ENCODE peak calls at places on chromosomes 13 and 19, in six cellular contexts. A, P, N, J, M and Z are unnamed samples.

GRCh38 chr13:110716235-110716505 is 2.7 kb downstream of the ING1 start:
- DNase-seq in J (peak; percentile 58), M (peak; percentile 57), A (peak; percentile 57), N (no peak), P (peak; percentile 10), Z (no peak)

GRCh38 chr19:15137777-15138176 is 30.6 kb downstream of the SYDE1 start:
- DNase-seq in J (no peak), N (no peak), P (peak; percentile 19), A (no peak), M (no peak), Z (no peak)

GRCh38 chr13:27583645-27584044 is 36.7 kb downstream of the LNX2 start:
- DNase-seq in A (no peak), J (no peak), M (no peak), N (no peak), P (peak; percentile 39), Z (no peak)

GRCh38 chr19:10797541-10798256 is 38.3 kb downstream of the TMED1 start:
- DNase-seq in A (no peak), P (no peak), J (no peak), M (no peak), N (peak; percentile 71), Z (no peak)

GRCh38 chr13:36461472-36461871 is 29.2 kb downstream of the CCNA1 start:
- DNase-seq in N (no peak), J (no peak), P (no peak), M (no peak), A (no peak), Z (no peak)

GRCh38 chr13:52786747-52787146 is 47.1 kb upstream of the CNMD start:
- DNase-seq in J (no peak), A (no peak), N (no peak), P (no peak), M (no peak), Z (no peak)

GRCh38 chr19:38564981-38565685 is 52.6 kb downstream of the MAP4K1 start:
- DNase-seq in A (peak; percentile 41), J (no peak), M (no peak), N (no peak), P (peak; percentile 6), Z (peak; percentile 30)

GRCh38 chr19:38852231-38853044 is 2.7 kb upstream of the HNRNPL start:
- DNase-seq in N (peak; percentile 39), M (peak; percentile 70), A (peak; percentile 60), P (peak; percentile 69), J (peak; percentile 62), Z (no peak)

GRCh38 chr19:34676697-34677385 is at the start of gene SCGB2B2:
- DNase-seq in J (no peak), A (no peak), M (peak; percentile 54), P (no peak), N (peak; percentile 44), Z (peak; percentile 64)

GRCh38 chr13:18992791-18993190 is 188.8 kb downstream of the TUBA3C start:
- DNase-seq in P (no peak), A (no peak), M (no peak), N (no peak), J (peak; percentile 89), Z (no peak)

GRCh38 chr13:58597552-58597951 is 966.0 kb downstream of the PCDH17 start:
- DNase-seq in J (no peak), N (no peak), A (no peak), P (no peak), M (no peak), Z (no peak)

GRCh38 chr19:6373813-6374108 is 1.2 kb downstream of the ALKBH7 start:
- DNase-seq in N (no peak), J (no peak), A (no peak), P (no peak), M (no peak), Z (no peak)

GRCh38 chr13:113879506-113880360 is 15.9 kb upstream of the GAS6 start:
- DNase-seq in M (no peak), N (no peak), J (no peak), A (no peak), P (no peak), Z (no peak)

GRCh38 chr19:3645067-3645396 is 18.4 kb upstream of the CACTIN start:
- DNase-seq in M (no peak), N (no peak), P (no peak), J (no peak), A (no peak), Z (no peak)

GRCh38 chr19:45809643-45810159 is 5.4 kb downstream of the RSPH6A start:
- DNase-seq in J (no peak), N (no peak), A (no peak), P (peak; percentile 81), M (no peak), Z (no peak)

GRCh38 chr13:68523838-68524424 is 1293.8 kb upstream of the PCDH9 start:
- DNase-seq in A (no peak), N (no peak), M (no peak), J (no peak), P (no peak), Z (no peak)

GRCh38 chr13:111658150-111659100 is 338.0 kb downstream of the TEX29 start:
- DNase-seq in N (no peak), A (peak; percentile 93), P (no peak), M (no peak), J (no peak), Z (no peak)

GRCh38 chr13:48892311-48892710 is 83.4 kb upstream of the FNDC3A start:
- DNase-seq in M (no peak), A (no peak), N (no peak), P (peak; percentile 91), J (no peak), Z (no peak)

GRCh38 chr19:55113570-55114039 is 3.8 kb downstream of the PPP1R12C start:
- DNase-seq in A (peak; percentile 82), J (peak; percentile 90), N (no peak), M (peak; percentile 87), P (peak; percentile 83), Z (no peak)

GRCh38 chr19:55114566-55115145 is 2.8 kb downstream of the PPP1R12C start:
- DNase-seq in A (no peak), P (no peak), N (no peak), J (no peak), M (no peak), Z (no peak)

GRCh38 chr19:55112246-55112780 is 5.1 kb downstream of the PPP1R12C start:
- DNase-seq in N (no peak), J (no peak), M (no peak), A (no peak), P (no peak), Z (no peak)

GRCh38 chr19:55111238-55111831 is 6.1 kb downstream of the PPP1R12C start:
- DNase-seq in A (no peak), J (no peak), N (no peak), P (no peak), M (no peak), Z (no peak)

DNA sequence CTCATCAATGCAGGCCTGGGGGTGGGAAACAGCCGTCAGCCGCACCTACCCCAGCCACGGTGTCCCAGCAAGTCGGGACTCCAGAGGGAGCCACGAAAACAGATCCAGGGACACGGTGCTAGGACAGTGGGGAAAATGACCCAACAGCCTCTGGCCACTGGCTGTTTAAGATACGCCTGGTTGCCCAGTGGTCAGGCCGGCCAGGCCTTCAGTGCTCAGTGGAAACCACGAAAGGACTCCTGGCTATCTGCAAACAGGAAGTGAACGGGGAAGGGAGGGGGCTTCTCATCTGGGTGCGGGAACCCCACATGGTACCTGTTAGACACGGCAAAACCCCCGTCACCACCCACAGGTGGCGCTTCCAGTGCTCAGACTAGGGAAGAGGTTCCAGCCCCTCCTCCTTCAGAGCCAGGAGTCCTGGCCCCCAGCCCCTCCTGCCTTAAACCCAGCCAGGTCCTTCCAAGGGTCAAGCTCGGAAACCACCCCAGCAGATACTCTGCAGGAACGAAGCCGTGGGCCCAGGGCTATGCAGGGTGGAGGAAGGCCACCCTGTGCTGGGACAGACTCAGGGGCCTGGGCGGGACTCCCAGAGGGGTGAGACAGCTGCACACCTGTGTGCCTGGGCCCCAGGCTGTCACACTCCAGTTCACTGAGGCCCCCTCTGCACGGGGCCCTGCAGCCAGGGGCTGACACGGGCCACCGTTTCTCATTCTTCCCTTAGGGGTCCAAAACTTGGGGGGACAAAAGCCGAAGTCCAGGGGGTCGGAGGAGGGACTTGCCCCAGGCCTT is 4.5 kb downstream of the PPP1R12C start:
- DNase-seq in J (no peak), A (no peak), M (no peak), P (no peak), N (no peak), Z (no peak)
- H3K4me3 ChIP-seq in J (no peak overlapping the region), A (no peak overlapping the region), M (no peak overlapping the region), P (peak overlapping the region; percentile 28), N (no peak overlapping the region), Z (no peak overlapping the region)

GRCh38 chr19:56838680-56838929 is 1.9 kb downstream of the PEG3 start:
- DNase-seq in J (no peak), P (no peak), M (no peak), A (no peak), N (no peak), Z (no peak)
- H3K4me3 ChIP-seq in J (no peak overlapping the region), P (peak overlapping the region; percentile 17), M (peak overlapping the region; percentile 8), A (no peak overlapping the region), N (no peak overlapping the region), Z (peak overlapping the region; percentile 48)

GRCh38 chr19:54403054-54403453 is 12.2 kb upstream of the TTYH1 start:
- DNase-seq in P (no peak), A (no peak), N (no peak), M (no peak), J (no peak), Z (no peak)
- H3K4me3 ChIP-seq in P (no peak overlapping the region), A (no peak overlapping the region), N (no peak overlapping the region), M (no peak overlapping the region), J (no peak overlapping the region), Z (no peak overlapping the region)

GRCh38 chr19:2360876-2361232 is 789 bp downstream of the TMPRSS9 start:
- DNase-seq in J (no peak), P (no peak), M (no peak), N (no peak), A (no peak), Z (no peak)

GRCh38 chr19:2362039-2362969 is 2.2 kb downstream of the TMPRSS9 start:
- DNase-seq in J (no peak), P (no peak), M (no peak), A (no peak), N (no peak), Z (no peak)

GRCh38 chr19:2361259-2362038 is 1.4 kb downstream of the TMPRSS9 start:
- DNase-seq in M (no peak), J (no peak), A (no peak), N (no peak), P (no peak), Z (no peak)

GRCh38 chr19:2358548-2359173 is 1.4 kb upstream of the TMPRSS9 start:
- DNase-seq in P (no peak), J (no peak), N (no peak), A (no peak), M (no peak), Z (peak; percentile 11)

DNA sequence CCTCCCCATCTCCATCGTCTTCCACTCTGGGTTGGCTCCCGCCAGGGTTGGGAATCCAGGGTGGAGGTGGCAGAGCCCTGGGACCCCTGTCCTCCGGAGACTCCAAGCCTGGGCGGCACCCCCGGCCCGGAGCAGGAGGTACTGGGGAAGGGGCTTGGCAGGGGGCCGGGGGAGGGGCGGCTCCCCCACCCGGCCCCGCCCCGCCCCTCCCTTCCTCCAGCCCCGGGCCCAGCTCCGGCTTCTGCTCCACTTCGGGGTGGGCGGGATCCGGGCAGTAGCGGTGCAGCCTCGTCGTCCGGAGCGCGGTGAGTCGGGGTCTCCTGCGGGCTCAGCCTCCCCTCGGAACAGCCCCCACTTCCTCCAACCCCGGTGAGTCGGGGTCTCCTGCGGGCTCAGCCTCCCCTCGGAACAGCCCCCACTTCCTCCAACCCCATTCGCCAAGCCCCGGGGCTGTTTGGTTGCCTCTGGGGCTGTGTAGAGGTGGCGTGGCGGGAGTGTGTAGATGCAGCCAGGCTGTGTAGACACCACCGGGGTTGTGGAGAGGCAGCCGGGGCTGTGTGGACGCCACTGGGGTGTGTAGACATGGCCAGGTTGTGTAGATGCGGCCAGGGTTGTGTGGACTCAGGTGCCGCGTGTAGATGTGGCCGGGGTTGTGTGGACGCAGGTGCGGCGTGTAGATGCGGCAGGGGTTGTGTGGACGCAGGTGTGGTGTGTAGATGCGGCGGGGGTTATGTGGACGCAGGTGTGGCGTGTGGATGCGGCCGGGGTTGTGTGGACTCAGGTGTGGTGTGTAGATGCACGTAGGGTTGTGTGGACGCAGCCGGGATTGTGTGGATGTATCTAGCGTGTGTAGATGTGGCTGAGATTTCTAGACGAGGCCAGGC is at the start of gene TMPRSS9:
- DNase-seq in M (no peak), N (no peak), P (no peak), A (peak; percentile 32), J (no peak), Z (peak; percentile 13)
- H3K4me3 ChIP-seq in M (no peak within 1 kb of the TSS), N (no peak within 1 kb of the TSS), P (no peak within 1 kb of the TSS), A (peak within 1 kb of the TSS; percentile 3), J (no peak within 1 kb of the TSS), Z (no peak within 1 kb of the TSS)